ENCODE peak calls at places on chromosome 16, in four cellular contexts. One of them, this sample, is unnamed.

GRCh38 chr16:20410153-20410723 is 904 bp downstream of the ACSM5 start:
- DNase-seq in trophoblast cell: peak; percentile 18
- DNase-seq in astrocyte of the cerebellum: no peak
- DNase-seq in naive thymus-derived CD8-positive, alpha-beta T cell: no peak
- DNase-seq in this sample: no peak

GRCh38 chr16:1538804-1539520 is 5.5 kb downstream of the TMEM204 start:
- DNase-seq in trophoblast cell: no peak
- DNase-seq in astrocyte of the cerebellum: no peak
- DNase-seq in naive thymus-derived CD8-positive, alpha-beta T cell: peak; percentile 37
- DNase-seq in this sample: peak; percentile 65

GRCh38 chr16:85514601-85515318 is 98.4 kb upstream of the GSE1 start:
- DNase-seq in trophoblast cell: peak; percentile 100
- DNase-seq in astrocyte of the cerebellum: peak; percentile 73
- DNase-seq in naive thymus-derived CD8-positive, alpha-beta T cell: no peak
- DNase-seq in this sample: no peak

GRCh38 chr16:85823328-85823920 is 23.9 kb downstream of the COX4I1 start:
- DNase-seq in trophoblast cell: no peak
- DNase-seq in astrocyte of the cerebellum: no peak
- DNase-seq in naive thymus-derived CD8-positive, alpha-beta T cell: no peak
- DNase-seq in this sample: no peak

GRCh38 chr16:14303182-14303618 is 232.1 kb downstream of the MRTFB start:
- DNase-seq in trophoblast cell: peak; percentile 39
- DNase-seq in astrocyte of the cerebellum: no peak
- DNase-seq in naive thymus-derived CD8-positive, alpha-beta T cell: no peak
- DNase-seq in this sample: no peak

GRCh38 chr16:3054965-3055733 is 8.8 kb downstream of the MMP25 start:
- DNase-seq in trophoblast cell: no peak
- DNase-seq in astrocyte of the cerebellum: no peak
- DNase-seq in naive thymus-derived CD8-positive, alpha-beta T cell: no peak
- DNase-seq in this sample: peak; percentile 3

GRCh38 chr16:66928702-66929388 is 3.5 kb upstream of the RRAD start:
- DNase-seq in trophoblast cell: no peak
- DNase-seq in astrocyte of the cerebellum: no peak
- DNase-seq in naive thymus-derived CD8-positive, alpha-beta T cell: no peak
- DNase-seq in this sample: no peak

GRCh38 chr16:29148867-29149272 is 164.0 kb downstream of the LAT start:
- DNase-seq in trophoblast cell: no peak
- DNase-seq in astrocyte of the cerebellum: no peak
- DNase-seq in naive thymus-derived CD8-positive, alpha-beta T cell: peak; percentile 79
- DNase-seq in this sample: peak; percentile 56

GRCh38 chr16:49460786-49461470 is 87.3 kb downstream of the C16orf78 start:
- DNase-seq in trophoblast cell: no peak
- DNase-seq in astrocyte of the cerebellum: no peak
- DNase-seq in naive thymus-derived CD8-positive, alpha-beta T cell: no peak
- DNase-seq in this sample: no peak

This sample was measured in B cell.